ENCODE peak calls at places on chromosomes 3 and 15, in six cellular contexts. E is A549, Q is GM12878, U is HepG2, T is K562, A is endothelial cell of umbilical vein. H is an unnamed sample.

GRCh38 chr3:27713435-27713880 is 8.7 kb downstream of the EOMES start:
- DNase-seq in E (no peak), Q (no peak), U (no peak), T (no peak), A (no peak), H (no peak)

GRCh38 chr15:25766421-25766820 is 96.7 kb downstream of the ATP10A start:
- DNase-seq in E (no peak), Q (no peak), U (no peak), T (no peak), A (no peak), H (no peak)

GRCh38 chr3:79960594-79960993 is 192.8 kb upstream of the ROBO1 start:
- DNase-seq in E (no peak), Q (no peak), U (no peak), T (no peak), A (no peak), H (no peak)

GRCh38 chr3:141360888-141361598 is 7.3 kb upstream of the ZBTB38 start:
- DNase-seq in E (peak), Q (no peak), U (peak), T (peak), A (peak), H (peak)

GRCh38 chr3:149273096-149273751 is 51.6 kb upstream of the CP start:
- DNase-seq in E (peak), Q (peak), U (peak), T (peak), A (peak), H (peak)

GRCh38 chr3:57749542-57749941 is 6.6 kb upstream of the SLMAP start:
- DNase-seq in E (no peak), Q (no peak), U (no peak), T (no peak), A (no peak), H (no peak)

GRCh38 chr3:185986201-185986600 is 48.4 kb upstream of the TRA2B start:
- DNase-seq in E (peak), Q (no peak), U (no peak), T (peak), A (no peak), H (no peak)

GRCh38 chr3:128503164-128503651 is 10.2 kb upstream of the GATA2 start:
- DNase-seq in E (no peak), Q (no peak), U (no peak), T (no peak), A (no peak), H (no peak)

GRCh38 chr3:102224171-102224570 is 210.6 kb upstream of the ZPLD1 start:
- DNase-seq in E (peak), Q (no peak), U (peak), T (no peak), A (peak), H (peak)

GRCh38 chr3:95721938-95722337 is 1092.5 kb upstream of the EPHA6 start:
- DNase-seq in E (no peak), Q (no peak), U (no peak), T (no peak), A (no peak), H (peak)

GRCh38 chr3:183306798-183307671 is 54.0 kb downstream of the B3GNT5 start:
- DNase-seq in E (no peak), Q (peak), U (no peak), T (peak), A (no peak), H (peak)

GRCh38 chr3:183455064-183455463 is 26.6 kb upstream of the MCF2L2 start:
- DNase-seq in E (no peak), Q (no peak), U (peak), T (no peak), A (peak), H (no peak)

GRCh38 chr15:63521405-63522142 is 17.2 kb downstream of the USP3 start:
- DNase-seq in E (no peak), Q (no peak), U (no peak), T (no peak), A (no peak), H (no peak)

GRCh38 chr3:71008350-71008923 is 575.1 kb downstream of the FOXP1 start:
- DNase-seq in E (no peak), Q (no peak), U (no peak), T (no peak), A (peak), H (no peak)

GRCh38 chr3:71076361-71076997 is 507.0 kb downstream of the FOXP1 start:
- DNase-seq in E (no peak), Q (no peak), U (peak), T (no peak), A (no peak), H (no peak)

GRCh38 chr15:36658321-36658720 is 78.9 kb downstream of the CDIN1 start:
- DNase-seq in E (no peak), Q (no peak), U (no peak), T (no peak), A (no peak), H (no peak)

GRCh38 chr3:129662230-129662629 is 55.8 kb upstream of the PLXND1 start:
- DNase-seq in E (no peak), Q (no peak), U (no peak), T (no peak), A (no peak), H (no peak)

GRCh38 chr3:145055375-145056076 is 1083.9 kb downstream of the DIPK2A start:
- DNase-seq in E (no peak), Q (no peak), U (no peak), T (no peak), A (no peak), H (no peak)

GRCh38 chr3:169430687-169431404 is 232.7 kb downstream of the MECOM start:
- DNase-seq in E (no peak), Q (no peak), U (no peak), T (no peak), A (peak), H (peak)

GRCh38 chr15:91100561-91101355 is 701 bp downstream of the SV2B start:
- DNase-seq in E (no peak), Q (no peak), U (no peak), T (no peak), A (peak), H (peak)

GRCh38 chr3:17645074-17645698 is 97.2 kb downstream of the TBC1D5 start:
- DNase-seq in E (peak), Q (no peak), U (peak), T (peak), A (peak), H (peak)

GRCh38 chr15:39787479-39787878 is 4.8 kb upstream of the FSIP1 start:
- DNase-seq in E (no peak), Q (no peak), U (peak), T (no peak), A (peak), H (no peak)

GRCh38 chr15:38854506-38854905 is 289.9 kb upstream of the RASGRP1 start:
- DNase-seq in E (no peak), Q (no peak), U (no peak), T (no peak), A (no peak), H (no peak)

GRCh38 chr3:193344471-193344870 is 34.1 kb downstream of the ATP13A5 start:
- DNase-seq in E (no peak), Q (no peak), U (no peak), T (no peak), A (no peak), H (no peak)

GRCh38 chr3:196793224-196793623 is 53.6 kb downstream of the PAK2 start:
- DNase-seq in E (peak), Q (no peak), U (peak), T (no peak), A (peak), H (no peak)

GRCh38 chr3:74739242-74739641 is 124.8 kb upstream of the CNTN3 start:
- DNase-seq in E (no peak), Q (no peak), U (no peak), T (no peak), A (no peak), H (no peak)

GRCh38 chr15:88995449-88995848 is 82.3 kb upstream of the MFGE8 start:
- DNase-seq in E (no peak), Q (no peak), U (no peak), T (no peak), A (no peak), H (no peak)

GRCh38 chr3:3740061-3740460 is 59.2 kb upstream of the LRRN1 start:
- DNase-seq in E (no peak), Q (no peak), U (no peak), T (no peak), A (no peak), H (no peak)

GRCh38 chr15:26455828-26456227 is 317.0 kb downstream of the GABRB3 start:
- DNase-seq in E (no peak), Q (no peak), U (no peak), T (no peak), A (no peak), H (no peak)

GRCh38 chr3:87771338-87772059 is 287.3 kb downstream of the CGGBP1 start:
- DNase-seq in E (no peak), Q (peak), U (peak), T (peak), A (peak), H (peak)

GRCh38 chr3:183114374-183114773 is 15.1 kb upstream of the MCCC1 start:
- DNase-seq in E (no peak), Q (no peak), U (no peak), T (no peak), A (no peak), H (no peak)

GRCh38 chr15:62503451-62503850 is 338.4 kb upstream of the C2CD4B start:
- DNase-seq in E (no peak), Q (no peak), U (no peak), T (no peak), A (peak), H (no peak)

GRCh38 chr3:162586591-162586990 is 1090.0 kb downstream of the OTOL1 start:
- DNase-seq in E (no peak), Q (no peak), U (no peak), T (no peak), A (no peak), H (no peak)

GRCh38 chr3:157174265-157174615 is 14.3 kb upstream of the CCNL1 start:
- DNase-seq in E (peak), Q (no peak), U (no peak), T (no peak), A (peak), H (no peak)

GRCh38 chr15:28889346-28889745 is 3.6 kb downstream of the APBA2 start:
- DNase-seq in E (no peak), Q (no peak), U (no peak), T (no peak), A (no peak), H (no peak)

GRCh38 chr3:8416965-8417364 is 84.7 kb upstream of the LMCD1 start:
- DNase-seq in E (no peak), Q (no peak), U (no peak), T (peak), A (peak), H (peak)

GRCh38 chr3:31911643-31912042 is 69.4 kb downstream of the OSBPL10 start:
- DNase-seq in E (no peak), Q (no peak), U (no peak), T (no peak), A (no peak), H (no peak)

GRCh38 chr3:100032262-100032661 is 82.0 kb downstream of the FILIP1L start:
- DNase-seq in E (no peak), Q (no peak), U (no peak), T (no peak), A (no peak), H (no peak)
- TF ChIP-seq MAX in E (no peak), Q (no peak), U (no peak), T (no peak), A (no peak), H (no peak)

DNA sequence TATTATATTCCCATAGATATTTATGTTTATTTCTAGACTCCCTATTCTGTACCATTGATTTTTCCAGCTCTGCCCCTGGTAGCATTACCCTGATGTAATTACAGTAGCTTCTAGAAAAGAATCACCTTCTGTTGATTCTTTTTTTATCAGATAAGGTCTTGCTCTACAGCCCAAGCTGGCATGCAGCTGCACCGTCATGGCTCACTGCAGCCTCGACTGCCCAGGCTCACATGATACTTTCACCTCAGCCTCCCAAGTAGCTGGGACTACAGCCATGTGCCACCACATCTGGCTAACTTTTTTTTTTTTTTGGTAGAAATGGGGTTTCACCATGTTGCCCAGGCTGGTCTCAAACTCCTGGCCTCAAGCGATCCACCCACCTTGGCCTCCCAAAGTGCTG is 41.8 kb downstream of the SLC24A1 start:
- DNase-seq in E (no peak), Q (peak), U (no peak), T (no peak), A (no peak), H (no peak)
- TF ChIP-seq MYC in E (no peak), Q (no peak), U (no peak), T (no peak), A (no peak), H (no peak)

GRCh38 chr3:46236294-46237054 is 5.8 kb upstream of the CCR3 start:
- DNase-seq in E (no peak), Q (no peak), U (no peak), T (no peak), A (no peak), H (peak)
- TF ChIP-seq POLR2A in E (no peak), Q (no peak), U (no peak), T (no peak), A (no peak), H (no peak)

DNA sequence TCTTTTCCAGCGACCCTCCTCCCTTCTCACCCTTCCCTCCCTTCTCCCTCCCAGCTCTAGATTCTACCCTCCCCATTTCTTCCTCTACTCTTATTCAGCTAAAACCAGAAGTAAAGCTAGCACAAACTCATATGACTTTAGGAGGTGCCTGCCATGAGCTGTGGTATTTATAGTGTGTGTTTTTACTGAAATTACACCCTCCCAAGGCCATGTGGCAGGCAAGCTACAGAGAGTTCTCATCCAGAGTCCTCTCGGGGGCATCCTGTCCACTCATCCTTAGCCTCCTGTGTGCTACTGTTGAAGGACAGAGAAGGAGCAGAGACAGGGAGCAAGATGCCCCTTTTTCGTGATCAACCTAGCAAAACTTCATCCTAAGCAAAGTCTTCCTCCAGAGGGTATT is 7.4 kb upstream of the LTF start:
- DNase-seq in E (no peak), Q (no peak), U (no peak), T (no peak), A (no peak), H (no peak)
- TF ChIP-seq MAX in E (no peak), Q (no peak), U (no peak), T (no peak), A (no peak), H (no peak)

DNA sequence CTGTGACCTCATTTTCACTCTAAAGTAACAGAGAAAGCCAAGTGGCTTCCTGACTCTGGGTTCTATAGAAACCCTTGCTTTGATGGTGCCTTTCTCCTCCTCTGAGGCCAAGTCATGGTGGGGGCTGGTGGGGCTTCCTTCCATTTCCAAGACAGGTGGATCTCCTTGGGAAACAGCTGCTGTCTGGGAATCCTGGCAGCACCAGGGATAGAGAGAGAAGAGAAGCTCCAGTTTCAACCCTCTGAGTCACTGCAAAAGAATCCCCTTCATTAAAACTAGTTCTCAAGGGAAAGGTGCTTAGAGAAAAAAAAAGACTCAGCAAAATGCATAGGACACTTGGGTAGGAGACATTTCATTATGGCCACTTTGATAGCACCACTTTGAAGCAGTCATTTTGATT is 614.4 kb downstream of the FHIT start:
- DNase-seq in E (no peak), Q (no peak), U (no peak), T (no peak), A (no peak), H (no peak)
- TF ChIP-seq MYC in E (no peak), Q (no peak), U (no peak), T (no peak), A (no peak), H (no peak)